ENCODE peak calls at places on chromosomes 12 and 14, in four cellular contexts. I, C, Y and F are unnamed samples.

GRCh38 chr12:73973486-73973885 is 564.1 kb upstream of the ATXN7L3B start:
- DNase-seq in C (no peak), I (no peak), Y (no peak), F (no peak)

GRCh38 chr14:54852215-54852614 is 50.4 kb downstream of the GCH1 start:
- DNase-seq in Y (no peak), C (no peak), I (no peak), F (no peak)

GRCh38 chr12:109818253-109818652 is 14.9 kb downstream of the TRPV4 start:
- DNase-seq in I (no peak), C (no peak), Y (no peak), F (no peak)

GRCh38 chr12:43063642-43064041 is 474.1 kb upstream of the PRICKLE1 start:
- DNase-seq in I (no peak), Y (no peak), C (no peak), F (no peak)

GRCh38 chr12:111424793-111425251 is 19.1 kb downstream of the SH2B3 start:
- DNase-seq in C (no peak), I (no peak), Y (no peak), F (no peak)

GRCh38 chr12:93990832-93991748 is 157.3 kb upstream of the PLXNC1 start:
- DNase-seq in C (no peak), Y (no peak), I (peak; percentile 10), F (no peak)

GRCh38 chr12:12327802-12328201 is 22.2 kb downstream of the MANSC1 start:
- DNase-seq in C (peak; percentile 57), Y (no peak), I (no peak), F (peak; percentile 40)

GRCh38 chr14:41597647-41598046 is 9.0 kb upstream of the LRFN5 start:
- DNase-seq in I (no peak), Y (no peak), C (no peak), F (no peak)

GRCh38 chr14:51929156-51929555 is 60.2 kb upstream of the RTRAF start:
- DNase-seq in I (no peak), Y (no peak), C (no peak), F (peak; percentile 13)

GRCh38 chr14:58109761-58110160 is 42.3 kb downstream of the ARMH4 start:
- DNase-seq in C (no peak), Y (no peak), I (no peak), F (no peak)

GRCh38 chr12:86698581-86698980 is 442.4 kb upstream of the MGAT4C start:
- DNase-seq in Y (no peak), C (no peak), I (no peak), F (no peak)